ENCODE peak calls at places on chromosomes 11 and 22, in five cellular contexts. C, O, Q, R and V are unnamed samples. For H3K4me1 and H3K27me3, the result is how much of the 10 kb centered on the place peaks cover.

GRCh38 chr11:128472128-128473110 is 114.9 kb downstream of the ETS1 start:
- DNase-seq in C (no peak), R (no peak), Q (no peak), O (no peak), V (no peak)

GRCh38 chr11:35082322-35083180 is 56.4 kb upstream of the CD44 start:
- DNase-seq in C (peak), Q (peak), O (peak), R (peak), V (peak)

GRCh38 chr11:12461516-12461915 is 84.1 kb downstream of the PARVA start:
- DNase-seq in C (no peak), R (no peak), O (no peak), Q (no peak), V (no peak)

GRCh38 chr22:50035131-50035881 is 22.7 kb upstream of the IL17REL start:
- DNase-seq in Q (no peak), R (no peak), C (no peak), O (no peak), V (no peak)

GRCh38 chr11:57674251-57674650 is 6.3 kb downstream of the ZDHHC5 start:
- DNase-seq in O (no peak), Q (no peak), R (no peak), C (no peak), V (no peak)

GRCh38 chr11:80309301-80309700 is 868.5 kb upstream of the TENM4 start:
- DNase-seq in Q (no peak), C (no peak), O (no peak), R (no peak), V (no peak)

GRCh38 chr11:16169541-16169940 is 186.8 kb downstream of the SOX6 start:
- DNase-seq in O (no peak), R (no peak), Q (no peak), C (no peak), V (no peak)

GRCh38 chr11:11502303-11502828 is 119.4 kb downstream of the GALNT18 start:
- DNase-seq in O (no peak), R (no peak), Q (no peak), C (no peak), V (no peak)

GRCh38 chr11:9765320-9766101 is 101.6 kb downstream of the SWAP70 start:
- DNase-seq in C (peak), Q (no peak), O (no peak), R (peak), V (no peak)

GRCh38 chr11:102205805-102206204 is 95.6 kb downstream of the YAP1 start:
- DNase-seq in O (no peak), R (no peak), Q (no peak), C (no peak), V (no peak)

GRCh38 chr22:30186535-30186934 is 60.0 kb downstream of the LIF start:
- DNase-seq in Q (no peak), O (no peak), C (no peak), R (no peak), V (no peak)

GRCh38 chr22:37560682-37561208 is 465 bp downstream of the CDC42EP1 start:
- DNase-seq in Q (no peak), R (peak), C (peak), O (peak), V (no peak)

GRCh38 chr22:43811777-43812148 is 342 bp downstream of the EFCAB6 start:
- DNase-seq in Q (no peak), O (peak), R (no peak), C (no peak), V (no peak)

GRCh38 chr22:21937821-21938070 is 14.9 kb downstream of the PPM1F start:
- DNase-seq in R (no peak), Q (no peak), O (no peak), C (peak), V (no peak)

GRCh38 chr22:42074153-42074750 is at the start of gene PHETA2:
- DNase-seq in Q (no peak), O (peak), R (peak), C (peak), V (peak)
- TF ChIP-seq POLR2A in Q (no peak), O (peak), R (peak), C (peak), V (peak)

GRCh38 chr11:38948392-38948791 is 2350.4 kb upstream of the RAG2 start:
- DNase-seq in Q (no peak), C (no peak), O (no peak), R (no peak), V (no peak)

GRCh38 chr11:38950882-38951281 is 2352.8 kb upstream of the RAG2 start:
- DNase-seq in R (no peak), Q (no peak), O (no peak), C (no peak), V (no peak)

GRCh38 chr11:38952698-38953097 is 2354.7 kb upstream of the RAG2 start:
- DNase-seq in O (no peak), R (no peak), C (no peak), Q (no peak), V (no peak)
- H3K4me1 ChIP-seq in O (under half), R (under half), C (under half), Q (under half), V (under half)

GRCh38 chr11:73509188-73509587 is 88.7 kb downstream of the FAM168A start:
- DNase-seq in Q (no peak), O (no peak), R (no peak), C (no peak), V (no peak)
- H3K27me3 ChIP-seq in Q (under half), O (under half), R (under half), C (under half), V (under half)

DNA sequence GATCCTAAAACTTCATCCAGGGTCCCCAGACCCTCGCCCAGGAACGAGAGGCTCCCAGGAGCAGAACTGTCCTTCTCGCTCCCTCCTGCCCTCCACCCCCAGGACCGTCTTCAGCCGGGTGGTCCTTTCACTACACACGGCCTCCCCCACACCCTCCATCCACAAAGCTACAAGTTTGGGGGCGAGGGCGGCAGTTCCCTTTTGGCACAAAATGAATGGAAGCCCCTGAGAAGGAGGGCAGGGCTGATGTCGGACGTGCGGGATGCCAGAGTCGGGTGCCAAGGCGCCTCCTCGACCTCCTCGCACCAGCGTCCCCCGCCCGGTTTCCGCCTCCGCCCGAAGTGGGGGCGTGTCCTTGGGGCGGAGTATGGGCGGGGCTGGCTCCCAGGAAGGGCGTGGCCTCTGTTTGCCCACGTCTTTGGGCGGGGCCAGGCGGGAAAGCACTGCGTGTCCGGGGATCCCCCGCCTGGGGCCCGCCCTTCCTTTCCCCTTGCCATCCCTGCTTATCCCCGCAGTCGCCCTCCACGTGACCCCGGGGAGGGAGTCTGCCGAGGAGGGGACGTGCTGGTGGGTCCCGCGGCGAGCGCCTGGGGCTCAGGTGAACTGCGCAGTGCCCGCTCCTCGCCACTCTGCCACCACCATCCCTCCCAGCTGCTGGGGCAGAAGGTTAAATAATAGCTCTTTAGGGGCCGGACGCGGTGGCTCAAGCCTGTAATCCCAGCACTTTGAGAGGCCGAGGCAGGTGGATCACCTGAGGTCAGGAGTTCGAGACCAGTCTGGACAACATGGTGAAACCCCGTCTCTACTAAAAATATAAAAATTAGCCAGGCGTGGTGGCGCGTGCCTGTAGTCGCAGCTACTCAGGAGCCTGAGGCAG is 918 bp upstream of the EFEMP2 start:
- DNase-seq in O (peak), R (peak), C (peak), Q (peak), V (peak)
- TF ChIP-seq POLR2A in O (peak), R (peak), C (peak), Q (no peak), V (peak)

GRCh38 chr11:43689167-43689566 is 8.6 kb downstream of the HSD17B12 start:
- DNase-seq in R (no peak), Q (no peak), C (no peak), O (no peak), V (no peak)
- H3K4me1 ChIP-seq in R (under half), Q (under half), C (under half), O (under half), V (under half)

GRCh38 chr11:64230985-64231365 is 627 bp downstream of the DNAJC4 start:
- DNase-seq in Q (no peak), C (no peak), R (no peak), O (no peak), V (no peak)

GRCh38 chr11:64229090-64229958 is 1.0 kb upstream of the DNAJC4 start:
- DNase-seq in C (no peak), O (peak), Q (no peak), R (no peak), V (no peak)

GRCh38 chr11:64229959-64230208 is 464 bp upstream of the DNAJC4 start:
- DNase-seq in R (no peak), O (no peak), Q (no peak), C (no peak), V (no peak)

GRCh38 chr11:64231536-64231935 is 1.2 kb downstream of the DNAJC4 start:
- DNase-seq in Q (no peak), R (no peak), C (no peak), O (no peak), V (no peak)

GRCh38 chr11:64230209-64230984 is at the start of gene DNAJC4:
- DNase-seq in O (peak), C (peak), R (peak), Q (peak), V (peak)
- H3K27me3 ChIP-seq in O (under half), C (under half), R (under half), Q (under half), V (under half)

GRCh38 chr11:134837887-134838232 is 425.8 kb upstream of the B3GAT1 start:
- DNase-seq in R (no peak), C (no peak), O (no peak), Q (no peak), V (no peak)

GRCh38 chr11:134835561-134835960 is 423.5 kb upstream of the B3GAT1 start:
- DNase-seq in Q (no peak), O (no peak), C (no peak), R (no peak), V (no peak)

GRCh38 chr11:134838708-134839107 is 426.7 kb upstream of the B3GAT1 start:
- DNase-seq in Q (no peak), O (no peak), R (no peak), C (no peak), V (no peak)

GRCh38 chr11:134841411-134841810 is 429.4 kb upstream of the B3GAT1 start:
- DNase-seq in O (no peak), C (no peak), Q (no peak), R (no peak), V (no peak)

GRCh38 chr11:134837166-134837886 is 425.3 kb upstream of the B3GAT1 start:
- DNase-seq in Q (no peak), R (no peak), C (no peak), O (no peak), V (no peak)
- TF ChIP-seq POLR2A in Q (no peak), R (no peak), C (no peak), O (no peak), V (no peak)

GRCh38 chr11:66641834-66642233 is 3.3 kb downstream of the RBM4 start:
- DNase-seq in C (no peak), Q (no peak), R (no peak), O (no peak), V (no peak)
- H3K4me1 ChIP-seq in C (under half), Q (under half), R (half or more), O (under half), V (under half)

DNA sequence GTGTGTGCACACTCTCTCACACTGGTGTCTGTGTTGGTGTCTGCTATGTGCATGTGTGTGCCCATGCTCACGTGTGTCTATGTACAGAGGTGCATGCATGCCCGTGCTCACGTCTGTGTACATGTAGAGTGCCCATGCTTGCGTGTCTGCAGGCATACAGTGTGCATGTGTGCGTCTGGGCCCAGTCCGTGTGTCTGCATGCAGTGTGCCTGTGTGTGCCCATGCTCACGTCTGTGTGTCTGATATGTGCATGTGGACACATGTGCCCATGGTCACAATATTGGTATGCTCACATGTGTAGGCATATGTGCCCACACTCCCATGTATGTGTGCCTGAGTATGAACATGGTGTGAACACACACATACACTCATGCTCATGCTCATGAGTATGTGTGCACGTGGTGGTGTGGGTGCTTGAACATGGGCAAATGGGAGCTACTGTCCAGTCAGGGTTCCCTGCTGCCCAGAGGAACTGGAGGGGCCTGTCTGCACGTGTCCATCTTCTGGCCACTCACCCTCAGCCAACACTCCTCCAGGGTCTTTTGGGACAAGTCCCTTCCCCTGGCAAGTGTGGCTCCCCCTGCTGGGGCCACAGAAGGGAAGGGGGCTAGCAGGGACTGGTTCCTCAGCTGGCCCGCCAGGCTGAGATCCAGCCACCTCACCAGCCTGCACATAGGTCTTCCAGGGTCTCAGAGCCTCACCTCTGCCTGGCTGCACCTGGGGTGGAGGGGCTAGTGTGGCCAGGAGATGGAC is 7.3 kb upstream of the TBX1 start:
- DNase-seq in Q (no peak), C (no peak), O (no peak), R (no peak), V (no peak)
- H3K27me3 ChIP-seq in Q (under half), C (under half), O (half or more), R (under half), V (under half)

GRCh38 chr11:110347660-110348059 is 51.2 kb upstream of the RDX start:
- DNase-seq in O (no peak), Q (no peak), C (no peak), R (no peak), V (no peak)

GRCh38 chr11:110345756-110346155 is 49.3 kb upstream of the RDX start:
- DNase-seq in C (no peak), Q (no peak), R (no peak), O (no peak), V (no peak)

GRCh38 chr11:110355011-110355744 is 58.8 kb upstream of the RDX start:
- DNase-seq in O (no peak), R (peak), C (no peak), Q (no peak), V (no peak)

GRCh38 chr11:110349109-110349996 is 52.9 kb upstream of the RDX start:
- DNase-seq in C (no peak), Q (no peak), R (no peak), O (no peak), V (no peak)
- TF ChIP-seq POLR2A in C (no peak), Q (no peak), R (no peak), O (no peak), V (no peak)